ENCODE peak calls at places on chromosomes 13 and 19, in six cellular contexts. U, Z, V, F, A and X are unnamed samples.

GRCh38 chr13:23739597-23739996 is 149.6 kb downstream of the MIPEP start:
- DNase-seq in U (no peak), Z (no peak), V (no peak), F (no peak), A (no peak), X (no peak)

GRCh38 chr19:45640849-45641273 is 1.7 kb upstream of the EML2 start:
- DNase-seq in U (no peak), Z (no peak), V (no peak), F (no peak), A (no peak), X (no peak)

GRCh38 chr19:33514885-33515485 is 6.6 kb downstream of the PEPD start:
- DNase-seq in U (no peak), Z (no peak), V (peak), F (peak), A (no peak), X (peak)

GRCh38 chr19:29805026-29805925 is 6.5 kb upstream of the CCNE1 start:
- DNase-seq in U (no peak), Z (peak), V (no peak), F (no peak), A (no peak), X (peak)

GRCh38 chr13:43965446-43965845 is 85.7 kb downstream of the LACC1 start:
- DNase-seq in U (no peak), Z (no peak), V (no peak), F (no peak), A (no peak), X (no peak)

GRCh38 chr19:30362156-30362754 is 9.9 kb upstream of the ZNF536 start:
- DNase-seq in U (no peak), Z (no peak), V (peak), F (no peak), A (no peak), X (no peak)

GRCh38 chr19:56110515-56111448 is 10.3 kb downstream of the ZNF787 start:
- DNase-seq in U (no peak), Z (peak), V (no peak), F (peak), A (no peak), X (peak)

GRCh38 chr19:17777840-17778620 is 16.9 kb upstream of the B3GNT3 start:
- DNase-seq in U (no peak), Z (peak), V (peak), F (peak), A (no peak), X (peak)

GRCh38 chr13:32682740-32683139 is 96.5 kb downstream of the PDS5B start:
- DNase-seq in U (no peak), Z (no peak), V (no peak), F (no peak), A (no peak), X (no peak)

GRCh38 chr19:38952395-38953165 is 21.8 kb downstream of the MRPS12 start:
- DNase-seq in U (no peak), Z (no peak), V (peak), F (peak), A (no peak), X (peak)

GRCh38 chr19:36837525-36837901 is 674 bp downstream of the ZNF790 start:
- DNase-seq in U (no peak), Z (peak), V (no peak), F (no peak), A (no peak), X (no peak)

GRCh38 chr19:947707-948533 is 22.1 kb downstream of the ARID3A start:
- DNase-seq in U (no peak), Z (no peak), V (peak), F (peak), A (no peak), X (no peak)

GRCh38 chr19:45141203-45141900 is 19.4 kb downstream of the NKPD1 start:
- DNase-seq in U (no peak), Z (no peak), V (no peak), F (no peak), A (peak), X (no peak)

GRCh38 chr13:57627663-57628062 is 3.9 kb upstream of the PCDH17 start:
- DNase-seq in U (no peak), Z (peak), V (no peak), F (no peak), A (no peak), X (peak)

GRCh38 chr13:95677564-95678386 is 836 bp downstream of the DNAJC3 start:
- DNase-seq in U (no peak), Z (peak), V (no peak), F (no peak), A (no peak), X (peak)

GRCh38 chr19:50646074-50646807 is 3.0 kb upstream of the C19orf81 start:
- DNase-seq in U (peak), Z (peak), V (no peak), F (no peak), A (no peak), X (peak)

GRCh38 chr19:14381689-14382474 is 638 bp downstream of the ADGRE5 start:
- DNase-seq in U (no peak), Z (peak), V (peak), F (no peak), A (no peak), X (peak)

GRCh38 chr13:69959041-69959440 is 148.6 kb upstream of the ATXN8OS start:
- DNase-seq in U (no peak), Z (no peak), V (no peak), F (no peak), A (no peak), X (no peak)

GRCh38 chr13:42990147-42990990 is 1.7 kb downstream of the EPSTI1 start:
- DNase-seq in U (no peak), Z (peak), V (no peak), F (no peak), A (no peak), X (peak)

GRCh38 chr19:5109560-5109959 is 140.6 kb downstream of the KDM4B start:
- DNase-seq in U (no peak), Z (no peak), V (no peak), F (no peak), A (no peak), X (no peak)

GRCh38 chr13:44815507-44816074 is 173.7 kb downstream of the NUFIP1 start:
- DNase-seq in U (peak), Z (peak), V (no peak), F (no peak), A (no peak), X (peak)